ENCODE peak calls at places on chromosomes 13 and 19, in eight cellular contexts. L is small intestine, O is pancreas, W is stomach, A is mucosa of descending colon, U is IMR-90, Q is heart right ventricle, H is MM.1S. G is an unnamed sample. For H3K9me3 and H3K4me1, the result is how much of the 10 kb centered on the place peaks cover.

GRCh38 chr13:38180670-38181069 is 169.0 kb upstream of the UFM1 start:
- DNase-seq in L (no peak), O (no peak), W (no peak), A (no peak), U (no peak), Q (no peak), H (peak), G (no peak)

GRCh38 chr13:80255946-80256345 is 85.0 kb downstream of the SPRY2 start:
- DNase-seq in L (no peak), O (no peak), W (no peak), A (no peak), U (no peak), Q (no peak), H (no peak), G (no peak)

GRCh38 chr19:53076984-53077383 is 26.2 kb downstream of the ZNF160 start:
- DNase-seq in L (no peak), O (no peak), W (no peak), A (no peak), U (peak), Q (peak), H (no peak), G (no peak)

GRCh38 chr19:12800344-12800732 is 1.3 kb downstream of the PRDX2 start:
- DNase-seq in L (no peak), O (no peak), W (no peak), A (no peak), U (no peak), Q (no peak), H (no peak), G (no peak)

GRCh38 chr13:46341112-46341711 is 45.8 kb downstream of the RUBCNL start:
- DNase-seq in L (no peak), O (no peak), W (no peak), A (no peak), U (peak), Q (no peak), H (no peak), G (no peak)

GRCh38 chr13:47798194-47798593 is 202.9 kb downstream of the SUCLA2 start:
- DNase-seq in L (no peak), O (no peak), W (no peak), A (no peak), U (no peak), Q (no peak), H (no peak), G (no peak)

GRCh38 chr13:64333888-64334287 is 2896.2 kb downstream of the PCDH9 start:
- DNase-seq in L (no peak), O (no peak), W (no peak), A (no peak), U (no peak), Q (no peak), H (no peak), G (no peak)

GRCh38 chr19:33309826-33310225 is 7.5 kb upstream of the CEBPA start:
- DNase-seq in L (no peak), O (no peak), W (no peak), A (peak), U (no peak), Q (no peak), H (no peak), G (no peak)

GRCh38 chr19:39805120-39805519 is 26.5 kb downstream of the LEUTX start:
- DNase-seq in L (no peak), O (no peak), W (no peak), A (no peak), U (peak), Q (no peak), H (no peak), G (no peak)

GRCh38 chr19:45451181-45451849 is 16.5 kb upstream of the FOSB start:
- DNase-seq in L (peak), O (no peak), W (peak), A (no peak), U (peak), Q (no peak), H (peak), G (peak)

GRCh38 chr13:40922437-40923040 is 96.6 kb downstream of the ELF1 start:
- DNase-seq in L (peak), O (no peak), W (no peak), A (peak), U (no peak), Q (peak), H (no peak), G (no peak)

GRCh38 chr13:39032150-39032549 is 5.7 kb downstream of the PROSER1 start:
- DNase-seq in L (no peak), O (no peak), W (no peak), A (no peak), U (no peak), Q (no peak), H (no peak), G (no peak)

GRCh38 chr19:40147693-40148347 is 43.4 kb upstream of the MAP3K10 start:
- DNase-seq in L (no peak), O (no peak), W (no peak), A (peak), U (peak), Q (no peak), H (peak), G (no peak)

GRCh38 chr19:46990998-46991676 is 28.5 kb upstream of the NPAS1 start:
- DNase-seq in L (peak), O (peak), W (peak), A (peak), U (peak), Q (peak), H (peak), G (peak)

GRCh38 chr19:56504581-56504980 is 3.1 kb upstream of the ZNF471 start:
- DNase-seq in L (no peak), O (no peak), W (no peak), A (no peak), U (peak), Q (no peak), H (no peak), G (no peak)

GRCh38 chr19:56508282-56508778 is 675 bp downstream of the ZNF471 start:
- DNase-seq in L (no peak), O (no peak), W (no peak), A (no peak), U (no peak), Q (no peak), H (no peak), G (no peak)

DNA sequence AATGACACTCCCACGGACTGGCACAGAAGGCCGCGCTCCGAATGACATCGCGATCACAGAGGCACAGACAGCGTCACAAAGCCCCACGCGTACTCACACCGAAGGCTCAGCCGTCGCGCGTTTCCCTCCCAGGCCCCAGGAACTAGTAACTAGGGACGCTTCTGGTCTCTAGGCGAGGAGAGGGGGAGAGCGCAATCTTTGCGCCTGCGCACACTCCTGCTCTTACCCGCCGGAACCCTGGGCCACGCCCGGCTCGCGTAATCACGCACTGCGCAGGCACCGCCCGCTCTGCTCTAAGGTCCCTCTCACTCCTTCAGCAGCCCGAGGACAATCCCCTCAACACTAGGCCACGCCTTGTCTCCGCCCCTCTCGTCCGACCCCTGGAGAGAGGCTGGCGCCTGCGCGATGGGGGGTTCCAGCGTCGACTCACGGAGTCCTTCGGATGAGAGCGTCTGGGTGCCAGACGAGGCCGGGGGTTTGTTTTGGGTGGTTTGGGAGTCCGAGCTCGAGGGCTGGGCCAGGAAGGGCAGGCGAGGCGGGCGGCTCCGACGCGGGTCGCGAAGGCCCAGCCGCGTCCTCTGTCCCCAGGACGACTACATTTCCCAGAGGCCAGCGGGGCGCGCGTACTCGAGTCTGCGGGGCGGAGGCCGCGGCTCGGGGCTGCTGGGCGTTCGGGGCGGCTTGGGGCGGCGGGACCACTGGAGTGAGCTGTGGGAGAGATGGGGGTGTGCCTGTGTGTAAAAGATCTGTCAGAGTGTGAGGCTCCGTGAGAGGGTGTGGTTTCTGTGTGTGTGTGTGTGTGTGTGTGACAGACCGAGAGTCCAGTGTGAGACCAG is at the start of gene ZNF471:
- DNase-seq in L (peak), O (peak), W (peak), A (peak), U (peak), Q (peak), H (no peak), G (peak)
- H3K9me3 ChIP-seq in L (under half), O (under half), W (half or more), A (half or more), U (under half), Q (under half), H (under half), G (under half)

DNA sequence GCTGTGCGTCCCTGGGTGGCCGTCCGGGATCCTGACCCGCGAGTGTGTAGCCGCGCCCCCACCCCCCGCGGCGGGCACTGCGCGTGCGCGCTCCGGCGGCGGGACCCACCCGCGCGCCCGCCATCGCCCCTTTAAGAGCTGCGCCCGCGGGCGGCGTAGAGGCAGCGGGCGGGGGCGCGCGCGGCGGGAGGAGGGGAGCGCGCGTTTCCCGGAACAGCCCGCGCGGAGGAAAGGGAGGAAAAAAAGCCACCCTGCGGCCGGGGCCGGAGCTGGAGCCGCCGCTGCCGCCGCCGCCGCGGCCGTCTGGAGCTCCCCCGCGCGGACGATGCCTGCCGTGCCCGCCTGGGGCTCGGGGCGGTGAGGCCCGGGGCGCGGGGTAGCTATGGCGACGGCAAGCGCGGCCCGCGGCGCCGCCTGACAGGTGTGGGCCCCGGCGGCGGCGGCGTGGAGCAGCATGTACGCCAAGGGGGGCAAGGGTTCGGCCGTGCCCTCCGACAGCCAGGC is at the start of gene SSBP4:
- DNase-seq in L (peak), O (peak), W (peak), A (peak), U (peak), Q (peak), H (peak), G (peak)
- H3K4me1 ChIP-seq in L (under half), O (under half), W (half or more), A (under half), U (under half), Q (half or more), H (under half), G (half or more)

DNA sequence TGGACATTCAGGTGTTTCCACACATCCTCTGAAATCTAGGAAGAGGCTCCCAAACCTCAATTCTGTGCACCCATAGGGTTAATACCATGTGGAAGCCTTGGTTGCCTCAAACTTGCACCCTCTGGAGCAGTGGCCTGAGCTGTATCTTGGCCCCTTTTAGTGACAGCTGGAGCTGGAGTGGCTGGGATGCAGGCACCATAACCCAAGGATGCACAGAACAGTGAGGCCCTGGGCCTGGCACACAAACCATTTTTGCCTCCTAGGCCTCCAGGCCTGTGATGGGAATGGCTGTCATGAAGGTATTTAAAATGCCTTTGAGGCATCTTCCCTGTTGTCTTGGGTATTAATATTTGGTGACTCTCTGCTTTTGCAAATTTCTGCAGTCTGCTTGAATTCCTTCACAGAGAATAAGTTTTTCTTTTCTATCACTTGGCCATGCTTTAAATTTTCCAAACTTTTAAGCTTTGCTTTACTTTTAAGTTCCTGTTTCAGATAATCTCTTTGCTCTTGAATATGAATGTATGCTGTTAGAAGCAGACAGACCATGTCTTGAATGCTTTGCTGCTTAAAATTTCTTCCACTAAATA is 1594.5 kb upstream of the PCDH20 start:
- DNase-seq in L (no peak), O (no peak), W (no peak), A (no peak), U (no peak), Q (no peak), H (no peak), G (no peak)
- H3K9me3 ChIP-seq in L (under half), O (under half), W (under half), A (half or more), U (under half), Q (under half), H (under half), G (under half)

DNA sequence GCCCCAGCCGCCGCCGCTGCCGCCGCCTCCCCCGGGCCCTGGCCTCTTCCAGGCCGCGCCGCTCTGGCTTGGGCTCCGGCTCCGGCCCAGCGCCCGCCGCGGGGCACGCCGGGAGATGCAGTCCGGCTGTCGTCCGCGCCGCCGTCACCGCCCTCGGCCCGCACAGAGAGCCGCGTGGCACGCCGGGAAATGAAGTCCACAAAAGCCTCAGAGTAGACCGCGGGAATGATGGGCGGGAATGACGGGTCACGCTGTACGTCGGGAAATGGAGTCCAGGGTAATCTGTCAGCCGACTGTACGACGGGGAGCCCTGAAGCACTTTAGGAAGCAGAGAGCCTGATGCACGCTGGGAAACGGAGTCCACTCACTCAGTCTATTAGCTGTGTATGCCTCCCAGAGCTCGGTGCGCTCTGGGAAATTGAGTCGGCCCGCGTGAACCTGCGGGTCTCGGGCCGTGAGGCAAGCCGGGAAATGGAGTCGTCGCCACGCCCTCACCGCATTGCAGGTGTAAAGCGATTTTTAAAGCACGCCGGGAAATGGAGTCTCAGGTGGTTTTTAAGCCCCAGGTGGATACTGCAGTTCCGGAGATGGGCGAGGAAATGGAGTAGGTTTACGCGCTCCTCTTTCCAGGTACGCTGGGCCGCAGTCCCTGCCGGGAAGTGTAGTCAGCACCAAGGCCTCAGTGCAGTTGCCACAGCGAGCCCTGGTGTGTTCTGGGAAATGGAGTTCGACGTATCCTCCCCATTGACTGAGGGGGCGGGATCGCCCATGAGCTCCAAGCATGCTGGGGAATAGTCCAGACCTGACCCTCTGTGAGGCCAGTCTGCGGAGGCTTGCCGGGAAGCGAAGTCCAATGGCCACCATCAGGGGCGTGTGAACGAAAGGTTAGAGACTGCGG is at the start of gene GSK3A:
- DNase-seq in L (peak), O (peak), W (peak), A (peak), U (peak), Q (peak), H (peak), G (peak)
- H3K4me1 ChIP-seq in L (under half), O (under half), W (under half), A (under half), U (under half), Q (half or more), H (under half), G (half or more)